ENCODE peak calls at places on chromosomes 13 and 19, in eight cellular contexts. F is CD4-positive, CD25-positive, alpha-beta regulatory T cell; I is neural progenitor cell; K is heart left ventricle; L is thyroid gland; V is brain microvascular endothelial cell; E is PC-3; C is astrocyte. M is an unnamed sample.

GRCh38 chr19:9789066-9789465 is 20.5 kb upstream of the ZNF846 start:
- DNase-seq in F (no peak), C (no peak), V (no peak), E (no peak), L (no peak), K (no peak), I (no peak), M (no peak)

GRCh38 chr13:27406178-27406939 is 18.1 kb upstream of the GTF3A start:
- DNase-seq in K (no peak), C (peak; percentile 16), I (peak; percentile 31), L (peak; percentile 18), V (peak; percentile 19), E (peak; percentile 62), F (peak; percentile 63), M (no peak)

GRCh38 chr13:110318920-110319319 is 11.8 kb downstream of the COL4A2 start:
- DNase-seq in K (no peak), L (peak; percentile 63), I (no peak), F (no peak), E (no peak), V (no peak), C (no peak), M (no peak)

GRCh38 chr13:36706755-36707154 is 32.9 kb downstream of the SERTM1 start:
- DNase-seq in K (no peak), F (no peak), C (peak; percentile 96), I (no peak), E (no peak), V (peak; percentile 74), L (no peak), M (no peak)

GRCh38 chr19:43575955-43576451 is 402 bp downstream of the PINLYP start:
- DNase-seq in F (no peak), V (no peak), L (no peak), E (no peak), C (no peak), K (no peak), I (no peak), M (no peak)

GRCh38 chr19:3129112-3129511 is 6.7 kb upstream of the GNA15 start:
- DNase-seq in C (peak; percentile 33), F (peak; percentile 50), E (peak; percentile 62), V (peak; percentile 71), K (no peak), L (no peak), I (no peak), M (no peak)

GRCh38 chr19:43700368-43701015 is 15.4 kb upstream of the IRGC start:
- DNase-seq in K (peak; percentile 68), F (peak; percentile 5), I (peak; percentile 21), V (peak; percentile 41), E (peak; percentile 70), L (no peak), C (peak; percentile 79), M (no peak)

GRCh38 chr19:2041686-2042484 is 9.2 kb downstream of the MKNK2 start:
- DNase-seq in L (peak; percentile 96), C (peak; percentile 81), K (peak; percentile 98), F (peak; percentile 98), E (peak; percentile 51), V (peak; percentile 85), I (peak; percentile 98), M (peak; percentile 81)

GRCh38 chr13:31191748-31192147 is 8.0 kb upstream of the B3GLCT start:
- DNase-seq in E (no peak), V (no peak), L (no peak), F (no peak), I (no peak), K (no peak), C (no peak), M (no peak)

GRCh38 chr13:82206241-82206640 is 1676.0 kb downstream of the SLITRK1 start:
- DNase-seq in I (no peak), E (no peak), L (no peak), F (no peak), V (no peak), C (no peak), K (no peak), M (no peak)
- H3K27ac ChIP-seq in I (no peak overlapping the region), E (no peak overlapping the region), L (no peak overlapping the region), F (no peak overlapping the region), V (no peak overlapping the region), C (no peak overlapping the region), K (no peak overlapping the region), M (no peak overlapping the region)

GRCh38 chr19:56132316-56132822 is 8.7 kb upstream of the ZNF444 start:
- DNase-seq in I (peak; percentile 91), C (peak; percentile 64), F (no peak), K (no peak), V (no peak), L (peak; percentile 87), E (no peak), M (no peak)
- H3K27ac ChIP-seq in I (peak overlapping the region; percentile 98), C (no peak overlapping the region), F (no peak overlapping the region), K (peak overlapping the region; percentile 21), V (no peak overlapping the region), L (peak overlapping the region; percentile 82), E (no peak overlapping the region), M (no peak overlapping the region)

DNA sequence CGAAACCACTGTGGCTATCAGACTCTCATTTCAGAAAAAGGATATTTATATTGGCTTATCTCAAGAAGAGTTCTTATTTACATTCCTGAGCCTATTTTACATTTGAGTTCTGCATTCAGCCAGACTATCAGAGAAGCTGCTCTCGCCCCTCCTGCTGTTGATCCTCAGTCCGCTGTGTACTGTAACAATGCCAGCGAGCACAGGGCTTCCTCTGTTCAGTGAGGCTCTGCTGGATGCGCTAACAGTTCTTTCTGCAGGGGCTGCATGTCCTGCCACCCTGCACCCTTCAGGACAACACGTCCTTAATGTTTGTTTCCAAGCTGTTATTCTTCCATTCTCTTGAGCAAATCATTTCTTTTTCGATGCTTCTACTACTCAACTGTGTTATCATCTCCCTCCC is 463.7 kb upstream of the SGCG start:
- DNase-seq in E (no peak), K (no peak), I (peak; percentile 60), V (no peak), F (no peak), L (no peak), C (no peak), M (no peak)
- H3K27ac ChIP-seq in E (no peak overlapping the region), K (no peak overlapping the region), I (no peak overlapping the region), V (no peak overlapping the region), F (no peak overlapping the region), L (no peak overlapping the region), C (no peak overlapping the region), M (no peak overlapping the region)

GRCh38 chr19:37251308-37252229 is 33.6 kb downstream of the ZNF383 start:
- DNase-seq in I (no peak), C (peak; percentile 100), E (peak; percentile 16), V (peak; percentile 98), L (peak; percentile 95), K (peak; percentile 91), F (peak; percentile 54), M (peak; percentile 94)
- H3K27ac ChIP-seq in I (no peak overlapping the region), C (peak overlapping the region; percentile 37), E (no peak overlapping the region), V (peak overlapping the region; percentile 47), L (no peak overlapping the region), K (peak overlapping the region; percentile 81), F (no peak overlapping the region), M (no peak overlapping the region)

DNA sequence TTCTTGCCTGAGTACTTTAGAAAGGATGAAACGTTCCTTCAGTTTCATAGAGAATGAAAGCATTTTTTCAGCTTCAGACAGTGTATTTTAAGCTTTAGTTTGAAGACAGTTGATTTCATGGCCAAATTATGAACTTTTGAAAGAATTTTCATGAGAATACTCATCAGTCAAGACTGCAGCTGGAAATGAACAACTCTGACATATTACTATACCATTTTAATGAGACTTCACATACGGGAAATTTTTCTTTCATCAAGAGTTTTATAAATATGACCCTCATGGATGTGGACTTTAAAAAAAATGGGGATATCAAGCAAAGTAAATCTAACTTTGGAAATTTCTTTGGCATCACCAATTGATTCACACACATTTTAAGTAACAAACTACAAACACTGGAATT is 6.4 kb downstream of the LATS2 start:
- DNase-seq in K (no peak), L (no peak), V (no peak), I (no peak), C (no peak), F (no peak), E (no peak), M (no peak)
- H3K27ac ChIP-seq in K (no peak overlapping the region), L (peak overlapping the region; percentile 7), V (peak overlapping the region; percentile 46), I (no peak overlapping the region), C (no peak overlapping the region), F (no peak overlapping the region), E (no peak overlapping the region), M (no peak overlapping the region)